ENCODE peak calls at places on chromosomes 16 and 17, in seven cellular contexts. P is activated CD4-positive, alpha-beta T cell treated with anti-CD3 and anti-CD28 coated beads, Interleukin-2, amount 50 U/mL, for 1 hour; A is GM12865; F is stimulated activated CD8-positive, alpha-beta memory T cell treated with anti-CD3 and anti-CD28 coated beads, Interleukin-2, amount 100 ng/mL, for 1 hour; K is non-pigmented ciliary epithelial cell; W is T1000; E is ACHN. I is an unnamed sample.
A peak's percentile ranks its signal among the peaks of the same experiment; 100 is the strongest.

GRCh38 chr17:79597040-79597439 is 13.8 kb downstream of the RBFOX3 start:
- DNase-seq in K (no peak), E (no peak), F (no peak), P (no peak), W (no peak), A (no peak), I (no peak)

GRCh38 chr17:51152766-51153209 is 571 bp upstream of the NME1 start:
- DNase-seq in A (no peak), W (no peak), F (no peak), K (no peak), P (no peak), E (peak; percentile 49), I (no peak)

GRCh38 chr16:67258160-67258835 is 9.5 kb downstream of the SLC9A5 start:
- DNase-seq in A (no peak), F (no peak), K (no peak), E (no peak), W (no peak), P (no peak), I (no peak)

GRCh38 chr16:51994597-51994996 is 552.3 kb downstream of the TOX3 start:
- DNase-seq in F (no peak), W (no peak), K (no peak), E (peak; percentile 87), A (no peak), P (no peak), I (no peak)

GRCh38 chr16:10338426-10338825 is 47.4 kb upstream of the ATF7IP2 start:
- DNase-seq in P (no peak), E (no peak), W (no peak), A (no peak), K (no peak), F (no peak), I (no peak)

GRCh38 chr17:57603978-57604377 is 141.1 kb downstream of the CCDC182 start:
- DNase-seq in P (peak; percentile 67), K (no peak), W (no peak), E (no peak), F (peak; percentile 44), A (peak; percentile 81), I (peak; percentile 59)

GRCh38 chr16:29907973-29908372 is 7.7 kb downstream of the ASPHD1 start:
- DNase-seq in P (no peak), A (no peak), W (no peak), E (no peak), F (no peak), K (no peak), I (no peak)

GRCh38 chr16:19563377-19563776 is 7.9 kb downstream of the VPS35L start:
- DNase-seq in E (no peak), W (no peak), K (no peak), P (no peak), A (no peak), F (no peak), I (no peak)

GRCh38 chr16:31033709-31034492 is 543 bp downstream of the STX4 start:
- DNase-seq in K (peak; percentile 15), E (peak; percentile 90), F (peak; percentile 72), P (peak; percentile 85), A (peak; percentile 85), W (peak; percentile 61), I (peak; percentile 89)

GRCh38 chr16:50209548-50210265 is 56.6 kb downstream of the TENT4B start:
- DNase-seq in K (no peak), A (peak; percentile 33), P (no peak), W (no peak), F (no peak), E (no peak), I (no peak)

I was measured in stimulated activated naive CD4-positive, alpha-beta T cell treated with Interleukin-2 at 50 U/mL for 16 hours.